ENCODE peak calls at places on chromosomes 2 and 18, in nine cellular contexts. Q is ovary; H is lower leg skin; I is heart right ventricle; W is H7; F is neuronal stem cell; B is keratinocyte; V is A549; A is effector memory CD4-positive, alpha-beta T cell. U is an unnamed sample.

GRCh38 chr2:202426751-202427150 is 50.6 kb downstream of the BMPR2 start:
- DNase-seq in I (no peak), Q (no peak), H (no peak), W (no peak), B (no peak), A (no peak), V (no peak), F (no peak), U (no peak)

GRCh38 chr2:74261204-74261864 is 62.9 kb downstream of the MTHFD2 start:
- DNase-seq in I (peak; percentile 28), H (no peak), A (no peak), W (peak; percentile 83), F (peak; percentile 5), Q (no peak), V (peak; percentile 50), B (no peak), U (no peak)

GRCh38 chr2:112995346-112995920 is 9.8 kb upstream of the IL36A start:
- DNase-seq in W (no peak), H (no peak), V (no peak), Q (no peak), I (no peak), B (no peak), F (no peak), A (no peak), U (no peak)

GRCh38 chr2:2060431-2060830 is 270.6 kb downstream of the MYT1L start:
- DNase-seq in I (no peak), B (no peak), Q (no peak), A (no peak), W (no peak), V (no peak), F (no peak), H (no peak), U (no peak)

GRCh38 chr2:168470188-168470879 is 14.3 kb downstream of the CERS6 start:
- DNase-seq in V (no peak), Q (no peak), B (no peak), W (no peak), F (peak; percentile 51), A (no peak), H (no peak), I (no peak), U (peak; percentile 80)

GRCh38 chr2:169734172-169734847 is 678 bp downstream of the KLHL23 start:
- DNase-seq in H (no peak), F (peak; percentile 31), V (no peak), A (no peak), Q (peak; percentile 31), B (no peak), I (peak; percentile 23), W (peak; percentile 88), U (peak; percentile 18)

GRCh38 chr18:136433-136832 is 21.9 kb upstream of the USP14 start:
- DNase-seq in V (no peak), I (no peak), W (peak; percentile 35), A (peak; percentile 7), H (no peak), B (no peak), F (no peak), Q (no peak), U (peak; percentile 70)

GRCh38 chr18:24853076-24853475 is 392.6 kb downstream of the HRH4 start:
- DNase-seq in H (no peak), B (no peak), F (no peak), V (no peak), A (no peak), Q (no peak), W (no peak), I (no peak), U (no peak)

GRCh38 chr2:191001032-191001431 is 12.9 kb downstream of the STAT1 start:
- DNase-seq in V (no peak), A (no peak), B (peak; percentile 73), I (no peak), F (no peak), Q (no peak), W (no peak), H (no peak), U (no peak)

GRCh38 chr18:63237911-63238710 is 81.5 kb downstream of the BCL2 start:
- DNase-seq in I (no peak), W (peak; percentile 51), F (peak; percentile 75), Q (peak; percentile 60), A (no peak), B (peak; percentile 1), V (peak; percentile 37), H (no peak), U (no peak)

GRCh38 chr18:63236417-63236816 is 83.2 kb downstream of the BCL2 start:
- DNase-seq in V (no peak), A (no peak), H (no peak), I (no peak), Q (no peak), W (no peak), B (no peak), F (no peak), U (no peak)

GRCh38 chr18:63238711-63239110 is 80.9 kb downstream of the BCL2 start:
- DNase-seq in B (no peak), H (no peak), A (no peak), W (peak; percentile 65), V (no peak), F (peak; percentile 17), Q (no peak), I (no peak), U (no peak)

GRCh38 chr18:63236990-63237389 is 82.6 kb downstream of the BCL2 start:
- DNase-seq in H (peak; percentile 92), B (no peak), W (peak; percentile 44), A (no peak), V (no peak), F (no peak), Q (peak; percentile 35), I (peak; percentile 29), U (no peak)

DNA sequence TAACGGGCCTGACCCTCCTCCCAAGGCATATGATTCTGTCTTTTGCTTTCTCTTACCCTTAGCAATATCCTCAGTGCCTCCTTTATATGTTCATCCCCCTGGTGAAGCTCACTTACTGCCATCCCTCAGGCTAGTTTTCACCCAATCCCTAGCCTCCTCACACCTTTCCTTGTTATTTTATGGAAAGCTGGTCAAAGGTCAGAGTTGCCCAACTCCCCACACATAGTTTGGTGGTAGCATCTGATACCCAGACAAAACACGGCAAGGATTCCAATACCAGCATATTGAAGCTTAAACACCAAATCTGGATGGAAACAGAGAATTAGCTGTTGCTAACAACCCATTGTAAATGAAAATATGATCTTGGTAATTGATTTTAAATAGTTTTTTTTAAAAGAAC is 82.1 kb downstream of the BCL2 start:
- DNase-seq in I (no peak), Q (no peak), H (no peak), W (no peak), V (no peak), A (no peak), B (no peak), F (peak; percentile 20), U (no peak)
- H3K4me3 ChIP-seq in I (no peak overlapping the region), Q (peak overlapping the region; percentile 2), H (no peak overlapping the region), W (no peak overlapping the region), V (no peak overlapping the region), A (no peak overlapping the region), B (no peak overlapping the region), F (no peak overlapping the region), U (no peak overlapping the region)

GRCh38 chr2:54557601-54558187 is 101.6 kb downstream of the SPTBN1 start:
- DNase-seq in H (peak; percentile 89), A (peak; percentile 64), B (no peak), V (peak; percentile 33), F (peak; percentile 67), Q (peak; percentile 43), W (no peak), I (peak; percentile 64), U (no peak)

GRCh38 chr2:54556659-54557121 is 100.6 kb downstream of the SPTBN1 start:
- DNase-seq in B (no peak), V (no peak), I (no peak), W (no peak), Q (peak; percentile 47), H (no peak), F (no peak), A (no peak), U (no peak)

GRCh38 chr2:54558976-54559410 is 102.9 kb downstream of the SPTBN1 start:
- DNase-seq in F (no peak), B (no peak), H (no peak), Q (no peak), I (no peak), A (no peak), W (peak; percentile 68), V (peak; percentile 39), U (no peak)

GRCh38 chr2:54558188-54558975 is 102.3 kb downstream of the SPTBN1 start:
- DNase-seq in F (peak; percentile 79), A (peak; percentile 60), H (peak; percentile 92), W (peak; percentile 93), Q (peak; percentile 41), B (no peak), I (peak; percentile 53), V (peak; percentile 61), U (no peak)

GRCh38 chr2:54557211-54557600 is 101.1 kb downstream of the SPTBN1 start:
- DNase-seq in A (no peak), Q (no peak), B (no peak), I (no peak), F (no peak), V (no peak), W (no peak), H (no peak), U (no peak)
- H3K4me3 ChIP-seq in A (peak overlapping the region; percentile 96), Q (peak overlapping the region; percentile 50), B (peak overlapping the region; percentile 87), I (peak overlapping the region; percentile 68), F (no peak overlapping the region), V (peak overlapping the region; percentile 67), W (peak overlapping the region; percentile 91), H (no peak overlapping the region), U (peak overlapping the region; percentile 62)

DNA sequence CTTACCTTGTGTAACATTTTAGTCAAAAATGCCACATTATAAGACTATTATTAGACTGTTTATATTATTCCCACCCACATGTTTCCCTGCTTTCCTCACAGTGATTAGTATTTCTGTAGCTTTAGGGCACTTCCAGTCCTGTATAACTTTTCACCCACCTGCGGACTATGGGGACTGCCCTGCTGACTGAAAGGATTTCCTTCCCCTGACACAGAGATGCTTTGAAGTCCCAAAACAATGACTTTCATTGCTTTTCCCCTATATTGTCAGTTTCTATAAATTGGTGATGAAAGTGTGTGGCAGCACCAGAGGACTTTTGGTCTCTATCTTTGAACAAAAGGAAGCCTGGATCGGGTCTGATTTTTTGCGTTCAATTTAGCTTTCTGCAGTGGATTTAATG is 59.0 kb upstream of the OTX1 start:
- DNase-seq in Q (no peak), V (no peak), I (no peak), F (no peak), W (no peak), B (no peak), H (no peak), A (no peak), U (no peak)
- H3K4me3 ChIP-seq in Q (no peak overlapping the region), V (no peak overlapping the region), I (no peak overlapping the region), F (no peak overlapping the region), W (no peak overlapping the region), B (no peak overlapping the region), H (no peak overlapping the region), A (no peak overlapping the region), U (no peak overlapping the region)

DNA sequence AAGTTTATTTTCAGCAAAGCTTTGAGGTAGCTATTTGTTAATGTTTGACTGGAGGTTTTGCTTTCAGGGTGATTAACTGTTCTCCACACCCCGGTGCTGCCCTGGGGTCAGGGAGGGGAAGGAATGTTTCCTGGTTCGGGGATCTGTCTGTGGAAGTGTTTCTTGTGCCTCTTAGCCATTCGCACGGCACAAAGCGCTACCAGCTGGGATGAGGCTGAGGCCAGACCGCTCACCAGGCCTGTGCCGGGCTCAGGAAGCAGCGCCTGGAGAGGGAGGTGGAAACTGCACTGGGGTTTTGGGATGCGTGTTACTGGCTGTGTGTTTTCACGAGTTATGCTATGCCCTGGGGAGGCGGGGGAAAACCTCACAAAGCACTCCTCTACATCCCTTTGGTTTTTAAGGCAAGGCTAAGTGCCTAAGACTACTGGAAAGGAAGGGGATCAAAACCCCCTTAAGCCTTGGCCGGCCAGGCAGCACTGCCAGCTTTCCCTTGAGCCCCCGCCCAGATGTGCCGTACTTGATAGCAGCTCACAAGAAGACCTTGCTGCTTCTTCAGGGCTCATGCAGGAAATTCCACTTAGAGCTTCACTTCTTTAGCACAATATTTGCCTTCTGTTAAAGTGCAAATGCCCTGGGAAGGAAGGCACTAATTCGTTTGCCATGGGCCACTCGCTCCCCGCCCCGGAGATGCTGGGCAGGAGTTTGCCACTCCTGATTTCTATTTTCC is 65.7 kb upstream of the CNGA3 start:
- DNase-seq in B (no peak), Q (no peak), A (no peak), F (no peak), H (no peak), V (no peak), I (no peak), W (no peak), U (no peak)
- H3K4me3 ChIP-seq in B (no peak overlapping the region), Q (no peak overlapping the region), A (no peak overlapping the region), F (no peak overlapping the region), H (no peak overlapping the region), V (no peak overlapping the region), I (no peak overlapping the region), W (no peak overlapping the region), U (no peak overlapping the region)